ENCODE peak calls at places on chromosome 7, in ten cellular contexts. One of them, this sample, is unnamed.

GRCh38 chr7:33534830-33535229 is 370.5 kb upstream of the BMPER start:
- DNase-seq in activated T-helper 9 cell treated with anti-CD3 and anti-CD28 coated beads, Interleukin-2, amount 50 U/mL, for 16 hours: no peak
- DNase-seq in dorsolateral prefrontal cortex: no peak
- DNase-seq in mesothelial cell of epicardium: no peak
- DNase-seq in CD4-positive, CD25-positive, alpha-beta regulatory T cell: no peak
- DNase-seq in endothelial cell: peak; percentile 12
- DNase-seq in erythroblast: no peak
- DNase-seq in NCI-H1092: no peak
- DNase-seq in activated naive CD4-positive, alpha-beta T cell: no peak
- DNase-seq in psoas muscle: no peak
- DNase-seq in this sample: no peak

GRCh38 chr7:143240323-143241168 is 18.7 kb downstream of the TAS2R40 start:
- DNase-seq in CD4-positive, CD25-positive, alpha-beta regulatory T cell: peak; percentile 90
- DNase-seq in activated naive CD4-positive, alpha-beta T cell: no peak
- DNase-seq in dorsolateral prefrontal cortex: peak; percentile 75
- DNase-seq in mesothelial cell of epicardium: no peak
- DNase-seq in endothelial cell: peak; percentile 51
- DNase-seq in activated T-helper 9 cell treated with anti-CD3 and anti-CD28 coated beads, Interleukin-2, amount 50 U/mL, for 16 hours: peak; percentile 54
- DNase-seq in erythroblast: peak; percentile 79
- DNase-seq in NCI-H1092: peak; percentile 41
- DNase-seq in psoas muscle: no peak
- DNase-seq in this sample: no peak

GRCh38 chr7:92680458-92680857 is 90.3 kb upstream of the FAM133B start:
- DNase-seq in erythroblast: peak; percentile 14
- DNase-seq in mesothelial cell of epicardium: no peak
- DNase-seq in endothelial cell: no peak
- DNase-seq in activated T-helper 9 cell treated with anti-CD3 and anti-CD28 coated beads, Interleukin-2, amount 50 U/mL, for 16 hours: no peak
- DNase-seq in psoas muscle: no peak
- DNase-seq in CD4-positive, CD25-positive, alpha-beta regulatory T cell: no peak
- DNase-seq in NCI-H1092: no peak
- DNase-seq in activated naive CD4-positive, alpha-beta T cell: no peak
- DNase-seq in dorsolateral prefrontal cortex: no peak
- DNase-seq in this sample: no peak

GRCh38 chr7:87518735-87519134 is 43.3 kb upstream of the ABCB4 start:
- DNase-seq in activated naive CD4-positive, alpha-beta T cell: no peak
- DNase-seq in endothelial cell: no peak
- DNase-seq in erythroblast: no peak
- DNase-seq in CD4-positive, CD25-positive, alpha-beta regulatory T cell: no peak
- DNase-seq in activated T-helper 9 cell treated with anti-CD3 and anti-CD28 coated beads, Interleukin-2, amount 50 U/mL, for 16 hours: no peak
- DNase-seq in mesothelial cell of epicardium: no peak
- DNase-seq in NCI-H1092: no peak
- DNase-seq in psoas muscle: no peak
- DNase-seq in dorsolateral prefrontal cortex: no peak
- DNase-seq in this sample: no peak

GRCh38 chr7:107080099-107080505 is 35.6 kb downstream of the PRKAR2B start:
- DNase-seq in psoas muscle: no peak
- DNase-seq in NCI-H1092: no peak
- DNase-seq in dorsolateral prefrontal cortex: no peak
- DNase-seq in endothelial cell: no peak
- DNase-seq in activated T-helper 9 cell treated with anti-CD3 and anti-CD28 coated beads, Interleukin-2, amount 50 U/mL, for 16 hours: no peak
- DNase-seq in CD4-positive, CD25-positive, alpha-beta regulatory T cell: no peak
- DNase-seq in erythroblast: no peak
- DNase-seq in activated naive CD4-positive, alpha-beta T cell: no peak
- DNase-seq in mesothelial cell of epicardium: no peak
- DNase-seq in this sample: no peak

GRCh38 chr7:1842321-1843221 is 172.5 kb downstream of the ELFN1 start:
- DNase-seq in activated T-helper 9 cell treated with anti-CD3 and anti-CD28 coated beads, Interleukin-2, amount 50 U/mL, for 16 hours: no peak
- DNase-seq in activated naive CD4-positive, alpha-beta T cell: no peak
- DNase-seq in dorsolateral prefrontal cortex: peak; percentile 40
- DNase-seq in NCI-H1092: no peak
- DNase-seq in endothelial cell: no peak
- DNase-seq in psoas muscle: peak; percentile 72
- DNase-seq in mesothelial cell of epicardium: peak; percentile 19
- DNase-seq in CD4-positive, CD25-positive, alpha-beta regulatory T cell: no peak
- DNase-seq in erythroblast: no peak
- DNase-seq in this sample: no peak

GRCh38 chr7:82288769-82289535 is 154.6 kb downstream of the CACNA2D1 start:
- DNase-seq in endothelial cell: no peak
- DNase-seq in activated naive CD4-positive, alpha-beta T cell: no peak
- DNase-seq in NCI-H1092: no peak
- DNase-seq in erythroblast: no peak
- DNase-seq in dorsolateral prefrontal cortex: no peak
- DNase-seq in mesothelial cell of epicardium: no peak
- DNase-seq in activated T-helper 9 cell treated with anti-CD3 and anti-CD28 coated beads, Interleukin-2, amount 50 U/mL, for 16 hours: no peak
- DNase-seq in psoas muscle: no peak
- DNase-seq in CD4-positive, CD25-positive, alpha-beta regulatory T cell: no peak
- DNase-seq in this sample: no peak

GRCh38 chr7:98213296-98213873 is 2.1 kb downstream of the BHLHA15 start:
- DNase-seq in activated naive CD4-positive, alpha-beta T cell: no peak
- DNase-seq in endothelial cell: no peak
- DNase-seq in activated T-helper 9 cell treated with anti-CD3 and anti-CD28 coated beads, Interleukin-2, amount 50 U/mL, for 16 hours: no peak
- DNase-seq in psoas muscle: no peak
- DNase-seq in erythroblast: no peak
- DNase-seq in mesothelial cell of epicardium: no peak
- DNase-seq in CD4-positive, CD25-positive, alpha-beta regulatory T cell: no peak
- DNase-seq in dorsolateral prefrontal cortex: peak; percentile 23
- DNase-seq in NCI-H1092: no peak
- DNase-seq in this sample: no peak

GRCh38 chr7:33262476-33262875 is 133.1 kb downstream of the BBS9 start:
- DNase-seq in psoas muscle: no peak
- DNase-seq in NCI-H1092: no peak
- DNase-seq in activated naive CD4-positive, alpha-beta T cell: no peak
- DNase-seq in CD4-positive, CD25-positive, alpha-beta regulatory T cell: no peak
- DNase-seq in endothelial cell: no peak
- DNase-seq in mesothelial cell of epicardium: no peak
- DNase-seq in activated T-helper 9 cell treated with anti-CD3 and anti-CD28 coated beads, Interleukin-2, amount 50 U/mL, for 16 hours: no peak
- DNase-seq in erythroblast: no peak
- DNase-seq in dorsolateral prefrontal cortex: no peak
- DNase-seq in this sample: no peak

GRCh38 chr7:122301858-122302745 is 2.4 kb downstream of the FEZF1 start:
- DNase-seq in psoas muscle: no peak
- DNase-seq in erythroblast: no peak
- DNase-seq in activated naive CD4-positive, alpha-beta T cell: no peak
- DNase-seq in endothelial cell: peak; percentile 32
- DNase-seq in activated T-helper 9 cell treated with anti-CD3 and anti-CD28 coated beads, Interleukin-2, amount 50 U/mL, for 16 hours: no peak
- DNase-seq in dorsolateral prefrontal cortex: no peak
- DNase-seq in NCI-H1092: no peak
- DNase-seq in CD4-positive, CD25-positive, alpha-beta regulatory T cell: no peak
- DNase-seq in mesothelial cell of epicardium: no peak
- DNase-seq in this sample: no peak

GRCh38 chr7:138127996-138128395 is 51.7 kb downstream of the AKR1D1 start:
- DNase-seq in CD4-positive, CD25-positive, alpha-beta regulatory T cell: no peak
- DNase-seq in erythroblast: no peak
- DNase-seq in mesothelial cell of epicardium: no peak
- DNase-seq in activated naive CD4-positive, alpha-beta T cell: no peak
- DNase-seq in dorsolateral prefrontal cortex: no peak
- DNase-seq in NCI-H1092: no peak
- DNase-seq in activated T-helper 9 cell treated with anti-CD3 and anti-CD28 coated beads, Interleukin-2, amount 50 U/mL, for 16 hours: no peak
- DNase-seq in psoas muscle: no peak
- DNase-seq in endothelial cell: no peak
- DNase-seq in this sample: no peak

This sample was measured in osteocyte.